ENCODE peak calls at places on chromosome X, in eight cellular contexts. One of them, this sample, is unnamed.

GRCh38 chrX:70166601-70167590 is 10.4 kb upstream of the DGAT2L6 start:
- DNase-seq in A549: peak; percentile 12
- DNase-seq in HCT116: peak; percentile 6
- DNase-seq in neural progenitor cell: no peak
- DNase-seq in ascending aorta: no peak
- DNase-seq in heart left ventricle: no peak
- DNase-seq in hepatocyte: no peak
- DNase-seq in Caco-2: no peak
- DNase-seq in this sample: no peak

GRCh38 chrX:22314211-22314610 is 41.5 kb downstream of the CBLL2 start:
- DNase-seq in A549: no peak
- DNase-seq in HCT116: no peak
- DNase-seq in neural progenitor cell: no peak
- DNase-seq in ascending aorta: no peak
- DNase-seq in heart left ventricle: no peak
- DNase-seq in hepatocyte: no peak
- DNase-seq in Caco-2: no peak
- DNase-seq in this sample: no peak

GRCh38 chrX:2629316-2630168 is 61.6 kb upstream of the CD99 start:
- DNase-seq in A549: no peak
- DNase-seq in HCT116: no peak
- DNase-seq in neural progenitor cell: no peak
- DNase-seq in ascending aorta: no peak
- DNase-seq in heart left ventricle: no peak
- DNase-seq in hepatocyte: no peak
- DNase-seq in Caco-2: peak; percentile 15
- DNase-seq in this sample: no peak

GRCh38 chrX:150648296-150648940 is 44.8 kb upstream of the MTMR1 start:
- DNase-seq in A549: no peak
- DNase-seq in HCT116: no peak
- DNase-seq in neural progenitor cell: no peak
- DNase-seq in ascending aorta: no peak
- DNase-seq in heart left ventricle: no peak
- DNase-seq in hepatocyte: no peak
- DNase-seq in Caco-2: no peak
- DNase-seq in this sample: no peak

GRCh38 chrX:52933976-52934703 is 24.2 kb downstream of the FAM156A start:
- DNase-seq in A549: no peak
- DNase-seq in HCT116: no peak
- DNase-seq in neural progenitor cell: peak; percentile 94
- DNase-seq in ascending aorta: no peak
- DNase-seq in heart left ventricle: no peak
- DNase-seq in hepatocyte: no peak
- DNase-seq in Caco-2: no peak
- DNase-seq in this sample: no peak

GRCh38 chrX:27186671-27187070 is 276.5 kb downstream of the PPP4R3C start:
- DNase-seq in A549: no peak
- DNase-seq in HCT116: peak; percentile 3
- DNase-seq in neural progenitor cell: peak; percentile 35
- DNase-seq in ascending aorta: no peak
- DNase-seq in heart left ventricle: no peak
- DNase-seq in hepatocyte: peak; percentile 31
- DNase-seq in Caco-2: peak; percentile 35
- DNase-seq in this sample: no peak

GRCh38 chrX:119895843-119896326 is at the start of gene AKAP14:
- DNase-seq in A549: no peak
- DNase-seq in HCT116: no peak
- DNase-seq in neural progenitor cell: no peak
- DNase-seq in ascending aorta: no peak
- DNase-seq in heart left ventricle: no peak
- DNase-seq in hepatocyte: no peak
- DNase-seq in Caco-2: no peak
- DNase-seq in this sample: no peak

GRCh38 chrX:79259073-79259689 is 108.0 kb downstream of the ITM2A start:
- DNase-seq in A549: no peak
- DNase-seq in HCT116: no peak
- DNase-seq in neural progenitor cell: no peak
- DNase-seq in ascending aorta: no peak
- DNase-seq in heart left ventricle: peak; percentile 11
- DNase-seq in hepatocyte: no peak
- DNase-seq in Caco-2: no peak
- DNase-seq in this sample: no peak

GRCh38 chrX:72301781-72302180 is 3.9 kb downstream of the CITED1 start:
- DNase-seq in A549: no peak
- DNase-seq in HCT116: no peak
- DNase-seq in neural progenitor cell: no peak
- DNase-seq in ascending aorta: no peak
- DNase-seq in heart left ventricle: no peak
- DNase-seq in hepatocyte: no peak
- DNase-seq in Caco-2: no peak
- DNase-seq in this sample: no peak

GRCh38 chrX:155086202-155086840 is 15.0 kb downstream of the BRCC3 start:
- DNase-seq in A549: peak; percentile 22
- DNase-seq in HCT116: peak; percentile 31
- DNase-seq in neural progenitor cell: peak; percentile 66
- DNase-seq in ascending aorta: no peak
- DNase-seq in heart left ventricle: no peak
- DNase-seq in hepatocyte: peak; percentile 10
- DNase-seq in Caco-2: peak; percentile 50
- DNase-seq in this sample: no peak

GRCh38 chrX:12978205-12979010 is 3.5 kb downstream of the TMSB4X start:
- DNase-seq in A549: no peak
- DNase-seq in HCT116: no peak
- DNase-seq in neural progenitor cell: peak; percentile 75
- DNase-seq in ascending aorta: peak; percentile 68
- DNase-seq in heart left ventricle: no peak
- DNase-seq in hepatocyte: peak; percentile 75
- DNase-seq in Caco-2: no peak
- DNase-seq in this sample: peak; percentile 71

GRCh38 chrX:109880629-109881028 is 122.3 kb upstream of the TMEM164 start:
- DNase-seq in A549: no peak
- DNase-seq in HCT116: no peak
- DNase-seq in neural progenitor cell: no peak
- DNase-seq in ascending aorta: no peak
- DNase-seq in heart left ventricle: no peak
- DNase-seq in hepatocyte: no peak
- DNase-seq in Caco-2: no peak
- DNase-seq in this sample: peak; percentile 45

GRCh38 chrX:1281511-1281910 is 12.9 kb downstream of the CSF2RA start:
- DNase-seq in A549: peak; percentile 45
- DNase-seq in HCT116: no peak
- DNase-seq in neural progenitor cell: no peak
- DNase-seq in ascending aorta: no peak
- DNase-seq in heart left ventricle: no peak
- DNase-seq in hepatocyte: no peak
- DNase-seq in Caco-2: no peak
- DNase-seq in this sample: no peak

GRCh38 chrX:56564182-56564885 is 907 bp downstream of the UBQLN2 start:
- DNase-seq in A549: no peak
- DNase-seq in HCT116: no peak
- DNase-seq in neural progenitor cell: peak; percentile 39
- DNase-seq in ascending aorta: no peak
- DNase-seq in heart left ventricle: peak; percentile 15
- DNase-seq in hepatocyte: peak; percentile 13
- DNase-seq in Caco-2: peak; percentile 6
- DNase-seq in this sample: no peak

GRCh38 chrX:106917830-106918500 is 2.2 kb upstream of the CLDN2 start:
- DNase-seq in A549: peak; percentile 60
- DNase-seq in HCT116: peak; percentile 88
- DNase-seq in neural progenitor cell: no peak
- DNase-seq in ascending aorta: no peak
- DNase-seq in heart left ventricle: no peak
- DNase-seq in hepatocyte: no peak
- DNase-seq in Caco-2: no peak
- DNase-seq in this sample: no peak

GRCh38 chrX:155966876-155967275 is 30.6 kb upstream of the IL9R start:
- DNase-seq in A549: peak; percentile 22
- DNase-seq in HCT116: peak; percentile 38
- DNase-seq in neural progenitor cell: peak; percentile 67
- DNase-seq in ascending aorta: no peak
- DNase-seq in heart left ventricle: no peak
- DNase-seq in hepatocyte: peak; percentile 35
- DNase-seq in Caco-2: peak; percentile 21
- DNase-seq in this sample: no peak

GRCh38 chrX:39519213-39519544 is 578.6 kb downstream of the BCOR start:
- DNase-seq in A549: no peak
- DNase-seq in HCT116: no peak
- DNase-seq in neural progenitor cell: no peak
- DNase-seq in ascending aorta: no peak
- DNase-seq in heart left ventricle: peak; percentile 32
- DNase-seq in hepatocyte: peak; percentile 77
- DNase-seq in Caco-2: no peak
- DNase-seq in this sample: no peak

GRCh38 chrX:33109858-33110257 is 101.5 kb downstream of the DMD start:
- DNase-seq in A549: no peak
- DNase-seq in HCT116: no peak
- DNase-seq in neural progenitor cell: no peak
- DNase-seq in ascending aorta: no peak
- DNase-seq in heart left ventricle: no peak
- DNase-seq in hepatocyte: no peak
- DNase-seq in Caco-2: no peak
- DNase-seq in this sample: no peak

GRCh38 chrX:25442501-25442900 is 426.7 kb upstream of the ARX start:
- DNase-seq in A549: no peak
- DNase-seq in HCT116: no peak
- DNase-seq in neural progenitor cell: peak; percentile 15
- DNase-seq in ascending aorta: no peak
- DNase-seq in heart left ventricle: no peak
- DNase-seq in hepatocyte: peak; percentile 6
- DNase-seq in Caco-2: no peak
- DNase-seq in this sample: no peak

GRCh38 chrX:134246282-134246681 is 9.3 kb downstream of the CCDC160 start:
- DNase-seq in A549: no peak
- DNase-seq in HCT116: no peak
- DNase-seq in neural progenitor cell: peak; percentile 49
- DNase-seq in ascending aorta: no peak
- DNase-seq in heart left ventricle: no peak
- DNase-seq in hepatocyte: no peak
- DNase-seq in Caco-2: no peak
- DNase-seq in this sample: no peak

GRCh38 chrX:101736651-101737050 is 77.0 kb upstream of the ARMCX2 start:
- DNase-seq in A549: no peak
- DNase-seq in HCT116: no peak
- DNase-seq in neural progenitor cell: no peak
- DNase-seq in ascending aorta: no peak
- DNase-seq in heart left ventricle: no peak
- DNase-seq in hepatocyte: no peak
- DNase-seq in Caco-2: no peak
- DNase-seq in this sample: no peak

GRCh38 chrX:100098660-100099375 is 311.3 kb downstream of the PCDH19 start:
- DNase-seq in A549: no peak
- DNase-seq in HCT116: no peak
- DNase-seq in neural progenitor cell: no peak
- DNase-seq in ascending aorta: no peak
- DNase-seq in heart left ventricle: no peak
- DNase-seq in hepatocyte: no peak
- DNase-seq in Caco-2: peak; percentile 0
- DNase-seq in this sample: no peak

GRCh38 chrX:103678199-103678993 is 8.1 kb downstream of the MORF4L2 start:
- DNase-seq in A549: no peak
- DNase-seq in HCT116: no peak
- DNase-seq in neural progenitor cell: no peak
- DNase-seq in ascending aorta: no peak
- DNase-seq in heart left ventricle: no peak
- DNase-seq in hepatocyte: no peak
- DNase-seq in Caco-2: no peak
- DNase-seq in this sample: no peak

GRCh38 chrX:117835034-117835433 is 281.6 kb downstream of the KLHL13 start:
- DNase-seq in A549: no peak
- DNase-seq in HCT116: no peak
- DNase-seq in neural progenitor cell: peak; percentile 2
- DNase-seq in ascending aorta: no peak
- DNase-seq in heart left ventricle: no peak
- DNase-seq in hepatocyte: no peak
- DNase-seq in Caco-2: no peak
- DNase-seq in this sample: no peak

GRCh38 chrX:7108995-7109634 is 38.4 kb upstream of the STS start:
- DNase-seq in A549: no peak
- DNase-seq in HCT116: no peak
- DNase-seq in neural progenitor cell: peak; percentile 64
- DNase-seq in ascending aorta: no peak
- DNase-seq in heart left ventricle: no peak
- DNase-seq in hepatocyte: no peak
- DNase-seq in Caco-2: no peak
- DNase-seq in this sample: no peak
- H3K4me3 ChIP-seq in A549: no peak overlapping the region
- H3K4me3 ChIP-seq in HCT116: no peak overlapping the region
- H3K4me3 ChIP-seq in neural progenitor cell: no peak overlapping the region
- H3K4me3 ChIP-seq in ascending aorta: no peak overlapping the region
- H3K4me3 ChIP-seq in heart left ventricle: peak overlapping the region; percentile 24
- H3K4me3 ChIP-seq in hepatocyte: no peak overlapping the region
- H3K4me3 ChIP-seq in Caco-2: no peak overlapping the region
- H3K4me3 ChIP-seq in this sample: peak overlapping the region; percentile 14

DNA sequence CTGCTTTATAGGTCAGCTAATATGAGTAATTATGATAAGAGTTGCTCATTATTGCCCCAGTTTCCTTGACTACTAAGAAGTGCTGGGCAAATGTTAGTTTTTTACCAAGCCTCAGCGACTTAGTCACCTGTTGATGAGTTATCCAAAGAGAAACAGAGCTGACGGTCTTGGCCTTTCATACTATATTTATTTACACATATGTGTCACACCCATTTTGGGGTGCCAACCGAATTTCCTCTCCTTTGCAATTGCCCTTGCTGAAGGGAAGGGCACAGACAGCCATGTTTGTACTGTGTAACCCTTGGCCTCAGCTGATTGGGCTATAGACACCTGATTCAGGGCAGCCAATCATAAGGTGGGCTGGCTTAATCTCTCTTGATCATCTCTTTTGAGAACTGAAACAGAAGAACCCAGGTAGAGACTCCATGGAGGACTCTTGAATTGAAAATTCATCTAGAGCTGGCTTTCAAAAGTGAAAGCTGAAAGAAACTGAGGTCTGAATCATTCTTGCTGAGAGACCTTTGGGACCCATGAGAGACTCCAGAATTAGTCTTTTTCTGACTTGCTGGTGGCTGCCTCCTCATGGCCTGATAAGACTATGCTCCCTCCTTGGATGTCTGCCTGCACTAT is 111.7 kb upstream of the RPS6KA3 start:
- DNase-seq in A549: peak; percentile 32
- DNase-seq in HCT116: no peak
- DNase-seq in neural progenitor cell: no peak
- DNase-seq in ascending aorta: no peak
- DNase-seq in heart left ventricle: no peak
- DNase-seq in hepatocyte: peak; percentile 53
- DNase-seq in Caco-2: peak; percentile 8
- DNase-seq in this sample: no peak
- TF ChIP-seq CTCF in A549: no peak
- TF ChIP-seq CTCF in HCT116: no peak
- TF ChIP-seq CTCF in neural progenitor cell: no peak
- TF ChIP-seq CTCF in ascending aorta: no peak
- TF ChIP-seq CTCF in heart left ventricle: no peak
- TF ChIP-seq CTCF in hepatocyte: no peak
- TF ChIP-seq CTCF in Caco-2: no peak
- TF ChIP-seq CTCF in this sample: no peak

GRCh38 chrX:144918936-144919335 is 328.4 kb upstream of the SPANXN1 start:
- DNase-seq in A549: no peak
- DNase-seq in HCT116: no peak
- DNase-seq in neural progenitor cell: no peak
- DNase-seq in ascending aorta: no peak
- DNase-seq in heart left ventricle: no peak
- DNase-seq in hepatocyte: no peak
- DNase-seq in Caco-2: no peak
- DNase-seq in this sample: no peak
- H3K9me3 ChIP-seq in A549: no peaks in the 10 kb centered on the region
- H3K9me3 ChIP-seq in HCT116: no peaks in the 10 kb centered on the region
- H3K9me3 ChIP-seq in neural progenitor cell: peaks cover 19% of the 10 kb centered on the region
- H3K9me3 ChIP-seq in ascending aorta: no peaks in the 10 kb centered on the region
- H3K9me3 ChIP-seq in heart left ventricle: no peaks in the 10 kb centered on the region
- H3K9me3 ChIP-seq in hepatocyte: peaks cover 5% of the 10 kb centered on the region
- H3K9me3 ChIP-seq in Caco-2: no peaks in the 10 kb centered on the region
- H3K9me3 ChIP-seq in this sample: no peaks in the 10 kb centered on the region

GRCh38 chrX:55452825-55453124 is 848 bp downstream of the MAGEH1 start:
- DNase-seq in A549: no peak
- DNase-seq in HCT116: no peak
- DNase-seq in neural progenitor cell: no peak
- DNase-seq in ascending aorta: no peak
- DNase-seq in heart left ventricle: no peak
- DNase-seq in hepatocyte: no peak
- DNase-seq in Caco-2: no peak
- DNase-seq in this sample: no peak
- H3K4me3 ChIP-seq in A549: peak overlapping the region; percentile 50
- H3K4me3 ChIP-seq in HCT116: no peak overlapping the region
- H3K4me3 ChIP-seq in neural progenitor cell: peak overlapping the region; percentile 73
- H3K4me3 ChIP-seq in ascending aorta: peak overlapping the region; percentile 91
- H3K4me3 ChIP-seq in heart left ventricle: peak overlapping the region; percentile 69
- H3K4me3 ChIP-seq in hepatocyte: peak overlapping the region; percentile 61
- H3K4me3 ChIP-seq in Caco-2: no peak overlapping the region
- H3K4me3 ChIP-seq in this sample: peak overlapping the region; percentile 73

This sample was measured in lower lobe of right lung.